ENCODE peak calls at places on chromosomes 11 and 22, in six cellular contexts. E is GM12865, Q is HEK293T, F is HCT116, T is amniotic stem cell, B is ovary. A is an unnamed sample.

GRCh38 chr11:65781152-65781961 is 581 bp upstream of the AP5B1 start:
- DNase-seq in F (no peak), Q (peak), B (peak), E (no peak), T (no peak), A (peak)

GRCh38 chr11:35964846-35965245 is 21.0 kb downstream of the LDLRAD3 start:
- DNase-seq in T (no peak), F (no peak), B (no peak), E (no peak), Q (no peak), A (no peak)

GRCh38 chr11:3838504-3838903 is 2.3 kb downstream of the RHOG start:
- DNase-seq in Q (no peak), E (no peak), F (no peak), B (no peak), T (no peak), A (no peak)

GRCh38 chr11:94068764-94069163 is 47.6 kb downstream of the HEPHL1 start:
- DNase-seq in Q (no peak), E (no peak), B (no peak), T (no peak), F (no peak), A (no peak)

GRCh38 chr11:18307461-18308139 is 14.3 kb downstream of the HPS5 start:
- DNase-seq in E (no peak), Q (no peak), B (no peak), F (no peak), T (no peak), A (no peak)

GRCh38 chr22:32951807-32952153 is 106.4 kb downstream of the SYN3 start:
- DNase-seq in E (no peak), B (peak), Q (no peak), F (no peak), T (no peak), A (no peak)

GRCh38 chr11:70633610-70634009 is 235.3 kb downstream of the CTTN start:
- DNase-seq in T (no peak), Q (no peak), B (no peak), F (no peak), E (no peak), A (no peak)

GRCh38 chr11:130315354-130315970 is 745 bp upstream of the ZBTB44 start:
- DNase-seq in B (peak), T (no peak), F (no peak), E (peak), Q (peak), A (no peak)

GRCh38 chr11:94557391-94557790 is 9.8 kb upstream of the PIWIL4 start:
- DNase-seq in E (no peak), Q (no peak), T (peak), B (no peak), F (no peak), A (no peak)

GRCh38 chr22:19965771-19966709 is 24.4 kb upstream of the TXNRD2 start:
- DNase-seq in E (no peak), F (no peak), T (no peak), B (no peak), Q (peak), A (peak)

GRCh38 chr11:74932797-74933196 is 16.1 kb downstream of the XRRA1 start:
- DNase-seq in Q (no peak), F (no peak), B (no peak), E (no peak), T (no peak), A (no peak)

GRCh38 chr22:39674536-39674935 is 104.0 kb downstream of the CACNA1I start:
- DNase-seq in F (no peak), T (no peak), B (no peak), E (no peak), Q (no peak), A (no peak)

GRCh38 chr22:39956932-39957664 is 3.1 kb upstream of the TMA7B start:
- DNase-seq in T (no peak), B (no peak), F (no peak), Q (no peak), E (peak), A (no peak)

GRCh38 chr11:72426054-72426757 is 8.1 kb downstream of the CLPB start:
- DNase-seq in B (no peak), F (no peak), Q (no peak), T (no peak), E (no peak), A (no peak)

GRCh38 chr22:48863965-48864538 is 963.6 kb downstream of the BRD1 start:
- DNase-seq in F (no peak), Q (no peak), E (no peak), T (no peak), B (no peak), A (no peak)

GRCh38 chr22:24706050-24706449 is 68.5 kb downstream of the PIWIL3 start:
- DNase-seq in T (no peak), B (no peak), E (no peak), F (no peak), Q (peak), A (no peak)

GRCh38 chr11:74462009-74462408 is 5.3 kb downstream of the KCNE3 start:
- DNase-seq in F (no peak), B (peak), Q (no peak), T (no peak), E (no peak), A (no peak)

GRCh38 chr11:95255523-95256165 is 24.6 kb upstream of the SESN3 start:
- DNase-seq in B (no peak), T (no peak), F (no peak), Q (no peak), E (no peak), A (no peak)

GRCh38 chr11:79273781-79274180 is 167.0 kb downstream of the TENM4 start:
- DNase-seq in T (no peak), B (no peak), Q (no peak), E (no peak), F (no peak), A (no peak)

GRCh38 chr11:67351275-67352005 is 1.9 kb downstream of the POLD4 start:
- DNase-seq in F (peak), T (peak), Q (peak), E (peak), B (peak), A (peak)

GRCh38 chr11:57649826-57650738 is at the start of gene YPEL4:
- DNase-seq in B (peak), E (no peak), T (peak), Q (no peak), F (no peak), A (peak)

GRCh38 chr11:108901359-108901758 is 236.5 kb downstream of the DDX10 start:
- DNase-seq in T (no peak), E (no peak), F (no peak), B (no peak), Q (no peak), A (no peak)

GRCh38 chr22:29004647-29005371 is 56.8 kb downstream of the C22orf31 start:
- DNase-seq in Q (peak), F (peak), E (no peak), B (peak), T (no peak), A (peak)

GRCh38 chr11:64900263-64900678 is 16.7 kb downstream of the ATG2A start:
- DNase-seq in F (no peak), T (no peak), E (peak), B (no peak), Q (no peak), A (no peak)

GRCh38 chr11:63762662-63763505 is 5.7 kb downstream of the ZFTA start:
- DNase-seq in F (no peak), E (no peak), B (peak), Q (no peak), T (no peak), A (no peak)

GRCh38 chr11:96744697-96745096 is 354.9 kb downstream of the JRKL start:
- DNase-seq in Q (no peak), E (no peak), T (no peak), B (no peak), F (no peak), A (no peak)

GRCh38 chr11:97355230-97355629 is 965.4 kb downstream of the JRKL start:
- DNase-seq in F (no peak), B (no peak), E (no peak), Q (no peak), T (no peak), A (no peak)